ENCODE peak calls at places on chromosomes 4 and X, in nine cellular contexts. F is endothelial cell of umbilical vein; W is stimulated activated CD4-positive, alpha-beta T cell treated with anti-CD3 and anti-CD28 coated beads, Interleukin-1b, Interleukin-23, amount 100 ng/mL, for 24 hours; C is H1; Q is lower lobe of right lung; T is GM03348; E is ecto neural progenitor cell; M is ascending aorta; X is GM06990. D is an unnamed sample.

GRCh38 chr4:108070775-108071174 is 81.1 kb downstream of the HADH start:
- DNase-seq in F (no peak), W (no peak), C (no peak), Q (no peak), T (no peak), E (no peak), M (no peak), X (no peak), D (no peak)

GRCh38 chrX:54320067-54320466 is 37.8 kb downstream of the WNK3 start:
- DNase-seq in F (no peak), W (no peak), C (no peak), Q (no peak), T (no peak), E (no peak), M (no peak), X (no peak), D (no peak)

GRCh38 chr4:105345838-105346237 is 128.0 kb downstream of the PPA2 start:
- DNase-seq in F (no peak), W (no peak), C (no peak), Q (no peak), T (no peak), E (no peak), M (no peak), X (no peak), D (no peak)

GRCh38 chr4:103451341-103451740 is 253.2 kb upstream of the CENPE start:
- DNase-seq in F (no peak), W (no peak), C (no peak), Q (no peak), T (no peak), E (no peak), M (no peak), X (no peak), D (no peak)

GRCh38 chr4:14566518-14566917 is 435.8 kb upstream of the CPEB2 start:
- DNase-seq in F (no peak), W (no peak), C (no peak), Q (no peak), T (no peak), E (no peak), M (no peak), X (no peak), D (no peak)

GRCh38 chrX:110021180-110022022 is 18.5 kb downstream of the TMEM164 start:
- DNase-seq in F (peak), W (no peak), C (no peak), Q (no peak), T (peak), E (no peak), M (no peak), X (no peak), D (no peak)

GRCh38 chr4:110196871-110197420 is 1.5 kb downstream of the ELOVL6 start:
- DNase-seq in F (peak), W (peak), C (no peak), Q (no peak), T (peak), E (peak), M (peak), X (peak), D (peak)

GRCh38 chr4:182215171-182215570 is 28.0 kb upstream of the TENM3 start:
- DNase-seq in F (no peak), W (no peak), C (no peak), Q (no peak), T (peak), E (no peak), M (no peak), X (no peak), D (no peak)

GRCh38 chr4:54941994-54942552 is 183.3 kb downstream of the KDR start:
- DNase-seq in F (peak), W (no peak), C (no peak), Q (no peak), T (no peak), E (no peak), M (no peak), X (no peak), D (no peak)

GRCh38 chrX:23811135-23811781 is 28.3 kb downstream of the SAT1 start:
- DNase-seq in F (peak), W (no peak), C (no peak), Q (peak), T (peak), E (no peak), M (no peak), X (no peak), D (no peak)

GRCh38 chr4:15612136-15612535 is 43.0 kb downstream of the FBXL5 start:
- DNase-seq in F (no peak), W (no peak), C (no peak), Q (no peak), T (no peak), E (no peak), M (no peak), X (no peak), D (no peak)

GRCh38 chrX:13380230-13380629 is 60.4 kb upstream of the ATXN3L start:
- DNase-seq in F (peak), W (no peak), C (no peak), Q (no peak), T (peak), E (no peak), M (no peak), X (no peak), D (no peak)

GRCh38 chrX:3346436-3347329 is at the start of gene MXRA5:
- DNase-seq in F (no peak), W (no peak), C (no peak), Q (no peak), T (peak), E (peak), M (no peak), X (no peak), D (no peak)

GRCh38 chrX:123873956-123874355 is 14.1 kb downstream of the XIAP start:
- DNase-seq in F (peak), W (no peak), C (no peak), Q (no peak), T (no peak), E (no peak), M (no peak), X (no peak), D (no peak)

GRCh38 chrX:106481341-106481740 is 130.4 kb upstream of the RADX start:
- DNase-seq in F (peak), W (no peak), C (no peak), Q (no peak), T (peak), E (peak), M (no peak), X (no peak), D (no peak)

GRCh38 chr4:137533855-137534254 is 1.6 kb upstream of the PCDH18 start:
- DNase-seq in F (no peak), W (no peak), C (no peak), Q (no peak), T (no peak), E (no peak), M (no peak), X (no peak), D (no peak)

GRCh38 chr4:81040175-81040659 is 9.7 kb downstream of the BMP3 start:
- DNase-seq in F (peak), W (no peak), C (no peak), Q (no peak), T (peak), E (no peak), M (no peak), X (peak), D (no peak)

GRCh38 chr4:141352775-141353544 is 132.3 kb downstream of the ZNF330 start:
- DNase-seq in F (peak), W (no peak), C (no peak), Q (no peak), T (peak), E (no peak), M (no peak), X (no peak), D (no peak)

GRCh38 chrX:107360788-107361360 is 88.6 kb upstream of the FRMPD3 start:
- DNase-seq in F (no peak), W (no peak), C (no peak), Q (no peak), T (no peak), E (no peak), M (no peak), X (no peak), D (no peak)

GRCh38 chr4:124278477-124278876 is 434.1 kb downstream of the ANKRD50 start:
- DNase-seq in F (no peak), W (no peak), C (no peak), Q (no peak), T (peak), E (no peak), M (no peak), X (no peak), D (no peak)

GRCh38 chr4:68271851-68272756 is 26.6 kb upstream of the TMPRSS11B start:
- DNase-seq in F (peak), W (no peak), C (no peak), Q (no peak), T (peak), E (no peak), M (no peak), X (peak), D (no peak)